ENCODE peak calls at places on chromosomes 11 and 22, in six cellular contexts. M, I, G, S, Y and F are unnamed samples.

GRCh38 chr11:88475991-88476418 is 138.5 kb upstream of the CTSC start:
- DNase-seq in M (peak; percentile 71), I (no peak), G (peak; percentile 87), S (no peak), Y (peak; percentile 46), F (no peak)

GRCh38 chr22:29270475-29271271 is 2.6 kb downstream of the EWSR1 start:
- DNase-seq in M (peak; percentile 67), I (no peak), G (peak; percentile 83), S (no peak), Y (peak; percentile 68), F (no peak)

GRCh38 chr11:77136074-77136473 is 8.0 kb downstream of the MYO7A start:
- DNase-seq in M (peak; percentile 65), I (no peak), G (peak; percentile 61), S (no peak), Y (peak; percentile 36), F (no peak)

GRCh38 chr11:6156628-6157367 is 13.3 kb downstream of the OR52B2 start:
- DNase-seq in M (no peak), I (no peak), G (peak; percentile 9), S (no peak), Y (no peak), F (no peak)

GRCh38 chr22:17924735-17925727 is 99.3 kb downstream of the MICAL3 start:
- DNase-seq in M (no peak), I (no peak), G (no peak), S (no peak), Y (peak; percentile 51), F (no peak)

GRCh38 chr22:32333141-32333768 is 24.4 kb upstream of the RFPL3 start:
- DNase-seq in M (no peak), I (no peak), G (no peak), S (no peak), Y (no peak), F (no peak)

GRCh38 chr11:35862666-35863065 is 81.2 kb upstream of the LDLRAD3 start:
- DNase-seq in M (no peak), I (no peak), G (no peak), S (no peak), Y (no peak), F (no peak)

GRCh38 chr11:83092488-83093384 is 21.0 kb upstream of the RAB30 start:
- DNase-seq in M (peak; percentile 34), I (no peak), G (peak; percentile 23), S (no peak), Y (peak; percentile 10), F (no peak)

GRCh38 chr11:46682773-46683752 is 17.4 kb downstream of the ARHGAP1 start:
- DNase-seq in M (no peak), I (no peak), G (peak; percentile 27), S (no peak), Y (peak; percentile 38), F (no peak)

GRCh38 chr11:17927041-17927440 is 85.8 kb downstream of the SERGEF start:
- DNase-seq in M (no peak), I (no peak), G (no peak), S (no peak), Y (no peak), F (no peak)

GRCh38 chr22:23113067-23113846 is 28.5 kb downstream of the RSPH14 start:
- DNase-seq in M (no peak), I (no peak), G (peak; percentile 28), S (no peak), Y (peak; percentile 14), F (no peak)

GRCh38 chr22:45891471-45891995 is 85.4 kb downstream of the WNT7B start:
- DNase-seq in M (no peak), I (no peak), G (no peak), S (no peak), Y (no peak), F (no peak)

GRCh38 chr11:64745523-64746328 is 1.8 kb upstream of the RASGRP2 start:
- DNase-seq in M (peak; percentile 33), I (peak; percentile 69), G (peak; percentile 66), S (peak; percentile 68), Y (peak; percentile 24), F (peak; percentile 89)

GRCh38 chr11:47183031-47183856 is 3.0 kb downstream of the PACSIN3 start:
- DNase-seq in M (no peak), I (no peak), G (no peak), S (no peak), Y (no peak), F (no peak)

GRCh38 chr11:70067591-70068341 is 10.4 kb upstream of the ANO1 start:
- DNase-seq in M (no peak), I (no peak), G (no peak), S (no peak), Y (no peak), F (no peak)

GRCh38 chr11:19646921-19647320 is 65.7 kb upstream of the NAV2 start:
- DNase-seq in M (peak; percentile 89), I (no peak), G (peak; percentile 99), S (no peak), Y (peak; percentile 87), F (no peak)

GRCh38 chr11:9574806-9575530 is 1.5 kb downstream of the WEE1 start:
- DNase-seq in M (peak; percentile 90), I (peak; percentile 15), G (peak; percentile 94), S (peak; percentile 44), Y (peak; percentile 93), F (no peak)

GRCh38 chr11:8501838-8502237 is 92.2 kb downstream of the STK33 start:
- DNase-seq in M (no peak), I (no peak), G (no peak), S (no peak), Y (no peak), F (no peak)

GRCh38 chr22:48842976-48843375 is 984.7 kb downstream of the BRD1 start:
- DNase-seq in M (no peak), I (no peak), G (no peak), S (no peak), Y (no peak), F (no peak)

GRCh38 chr11:117814766-117815261 is 9.7 kb downstream of the FXYD2 start:
- DNase-seq in M (no peak), I (peak; percentile 80), G (peak; percentile 8), S (peak; percentile 84), Y (no peak), F (peak; percentile 65)

GRCh38 chr22:22836635-22837034 is 51.0 kb upstream of the IGLL5 start:
- DNase-seq in M (no peak), I (no peak), G (peak; percentile 1), S (no peak), Y (peak; percentile 15), F (no peak)

GRCh38 chr22:45970709-45971388 is 6.1 kb downstream of the WNT7B start:
- DNase-seq in M (no peak), I (no peak), G (peak; percentile 58), S (no peak), Y (no peak), F (no peak)

GRCh38 chr22:35380013-35380412 is 883 bp upstream of the HMOX1 start:
- DNase-seq in M (peak; percentile 71), I (no peak), G (no peak), S (no peak), Y (peak; percentile 25), F (no peak)

GRCh38 chr22:38172016-38172431 is 9.6 kb downstream of the PLA2G6 start:
- DNase-seq in M (no peak), I (no peak), G (peak; percentile 6), S (no peak), Y (peak; percentile 46), F (no peak)